ENCODE peak calls at places on chromosomes 4 and X, in seven cellular contexts. L is GM23338; Y is activated effector memory CD4-positive, alpha-beta T cell treated with anti-CD3 and anti-CD28 coated beads, Interleukin-2, amount 50 U/mL, for 16 hours; B is pons; K is GDM1; H is adipocyte; O is T-helper 17 cell. V is an unnamed sample.

GRCh38 chrX:40087574-40088298 is 10.0 kb downstream of the BCOR start:
- DNase-seq in L (no peak), B (peak), H (no peak), K (no peak), O (no peak), Y (no peak), V (no peak)

GRCh38 chr4:61992351-61992750 is 792.2 kb downstream of the ADGRL3 start:
- DNase-seq in H (no peak), L (peak), O (no peak), Y (no peak), K (no peak), B (no peak), V (no peak)

GRCh38 chrX:129979207-129979920 is 3.1 kb upstream of the BCORL1 start:
- DNase-seq in H (no peak), O (no peak), B (no peak), L (no peak), Y (no peak), K (no peak), V (no peak)

GRCh38 chrX:2516612-2517011 is 15.8 kb upstream of the DHRSX start:
- DNase-seq in H (no peak), Y (no peak), B (no peak), L (no peak), O (no peak), K (no peak), V (no peak)

GRCh38 chr4:82523179-82523578 is 38.6 kb downstream of the TMEM150C start:
- DNase-seq in Y (no peak), O (no peak), L (peak), H (no peak), B (no peak), K (no peak), V (no peak)

GRCh38 chr4:66565796-66566195 is 895.5 kb upstream of the EPHA5 start:
- DNase-seq in K (no peak), O (no peak), B (no peak), L (no peak), Y (no peak), H (peak), V (no peak)

GRCh38 chrX:2696698-2697215 is 5.7 kb downstream of the CD99 start:
- DNase-seq in B (peak), Y (peak), H (peak), O (no peak), K (no peak), L (no peak), V (no peak)

GRCh38 chr4:127829014-127829413 is 46.9 kb downstream of the HSPA4L start:
- DNase-seq in B (no peak), O (no peak), H (no peak), L (no peak), Y (no peak), K (no peak), V (no peak)

GRCh38 chrX:119228506-119229290 is 7.4 kb upstream of the PGRMC1 start:
- DNase-seq in L (no peak), O (no peak), B (no peak), H (peak), K (no peak), Y (no peak), V (no peak)

GRCh38 chr4:187124311-187124710 is 400.7 kb upstream of the FAT1 start:
- DNase-seq in H (no peak), K (no peak), Y (no peak), B (no peak), O (no peak), L (no peak), V (no peak)

GRCh38 chrX:119237526-119238035 is 1.5 kb downstream of the PGRMC1 start:
- DNase-seq in K (no peak), Y (no peak), H (peak), L (peak), B (no peak), O (no peak), V (no peak)

GRCh38 chr4:184384056-184384809 is 90.1 kb downstream of the IRF2 start:
- DNase-seq in L (peak), B (peak), K (no peak), Y (no peak), O (no peak), H (peak), V (peak)

GRCh38 chr4:169270156-169270809 is 473 bp downstream of the SH3RF1 start:
- DNase-seq in L (peak), K (peak), B (peak), O (no peak), Y (no peak), H (peak), V (peak)

GRCh38 chr4:83217721-83218522 is 66.7 kb downstream of the COQ2 start:
- DNase-seq in H (no peak), K (peak), B (peak), O (peak), L (no peak), Y (peak), V (peak)

GRCh38 chr4:105352826-105353225 is 121.0 kb downstream of the PPA2 start:
- DNase-seq in B (no peak), K (no peak), H (no peak), Y (no peak), O (no peak), L (no peak), V (no peak)

GRCh38 chr4:128286474-128287158 is 997 bp downstream of the PGRMC2 start:
- DNase-seq in L (peak), H (peak), O (no peak), K (no peak), B (peak), Y (peak), V (peak)